ENCODE peak calls at places on chromosome 12, in four cellular contexts. One of them, this sample, is unnamed.

GRCh38 chr12:288687-289086 is 26.1 kb upstream of the SLC6A13 start:
- DNase-seq in GM23338: no peak
- DNase-seq in GM23248: peak
- DNase-seq in PC-3: no peak
- DNase-seq in this sample: no peak

GRCh38 chr12:59657266-59657665 is 61.4 kb downstream of the SLC16A7 start:
- DNase-seq in GM23338: no peak
- DNase-seq in GM23248: peak
- DNase-seq in PC-3: no peak
- DNase-seq in this sample: no peak

GRCh38 chr12:124609041-124609984 is 41.9 kb upstream of the NCOR2 start:
- DNase-seq in GM23338: peak
- DNase-seq in PC-3: peak
- DNase-seq in GM23248: no peak
- DNase-seq in this sample: peak

GRCh38 chr12:78209851-78210493 is 379.3 kb downstream of the NAV3 start:
- DNase-seq in GM23338: no peak
- DNase-seq in PC-3: no peak
- DNase-seq in GM23248: peak
- DNase-seq in this sample: no peak

GRCh38 chr12:97306121-97306520 is 156.5 kb upstream of the RMST start:
- DNase-seq in PC-3: no peak
- DNase-seq in GM23248: no peak
- DNase-seq in GM23338: no peak
- DNase-seq in this sample: no peak

GRCh38 chr12:116381744-116382455 is 104.4 kb upstream of the MED13L start:
- DNase-seq in GM23248: peak
- DNase-seq in GM23338: peak
- DNase-seq in PC-3: peak
- DNase-seq in this sample: peak

GRCh38 chr12:124548854-124549378 is 18.5 kb downstream of the NCOR2 start:
- DNase-seq in PC-3: no peak
- DNase-seq in GM23338: no peak
- DNase-seq in GM23248: peak
- DNase-seq in this sample: peak

GRCh38 chr12:62158416-62159360 is 101.5 kb upstream of the USP15 start:
- DNase-seq in GM23338: no peak
- DNase-seq in GM23248: no peak
- DNase-seq in PC-3: no peak
- DNase-seq in this sample: no peak

GRCh38 chr12:80805106-80805505 is 88.4 kb downstream of the MYF5 start:
- DNase-seq in GM23338: no peak
- DNase-seq in GM23248: peak
- DNase-seq in PC-3: no peak
- DNase-seq in this sample: no peak

GRCh38 chr12:57455374-57456144 is 452 bp downstream of the INHBE start:
- DNase-seq in GM23338: no peak
- DNase-seq in GM23248: no peak
- DNase-seq in PC-3: no peak
- DNase-seq in this sample: no peak
- H3K4me3 ChIP-seq in GM23338: peak
- H3K4me3 ChIP-seq in GM23248: no peak
- H3K4me3 ChIP-seq in PC-3: no peak
- H3K4me3 ChIP-seq in this sample: no peak

DNA sequence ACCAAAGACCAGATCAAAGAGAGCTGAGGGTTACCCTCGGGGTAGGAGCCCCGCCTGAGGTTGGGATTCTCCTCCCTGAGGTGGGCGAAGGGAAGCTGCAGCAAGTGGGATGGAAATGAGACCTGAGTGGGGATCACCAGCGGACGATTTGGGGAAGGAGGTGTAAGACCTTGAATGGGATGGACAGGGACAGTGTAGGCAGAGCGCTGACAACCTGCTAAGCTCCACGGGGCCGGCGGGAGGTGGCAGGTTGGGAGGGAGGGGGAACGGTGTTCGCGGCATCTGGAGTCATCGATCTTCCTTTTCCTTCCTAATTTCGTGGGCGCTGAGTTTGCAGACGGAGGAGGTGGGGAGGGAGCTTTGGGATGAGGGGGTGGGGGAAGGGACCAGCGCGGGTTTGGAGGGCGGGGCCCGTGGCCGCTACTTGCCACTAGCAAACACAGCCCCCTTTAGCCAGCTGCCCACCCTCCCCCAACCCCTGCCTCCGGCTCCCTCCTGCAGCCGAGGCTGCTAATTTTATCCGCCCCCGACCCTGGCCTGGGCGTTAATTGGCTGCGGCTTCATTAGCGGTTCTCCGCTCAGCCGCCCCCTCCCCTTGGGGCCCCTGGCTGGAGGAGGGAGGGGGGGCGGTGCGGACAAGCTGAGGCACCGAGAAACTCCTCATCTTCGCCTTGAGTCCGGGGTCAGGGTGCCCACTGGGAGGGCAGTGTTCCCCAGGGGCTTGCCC is 2.8 kb upstream of the SHMT2 start:
- DNase-seq in PC-3: no peak
- DNase-seq in GM23338: peak
- DNase-seq in GM23248: no peak
- DNase-seq in this sample: no peak
- TF ChIP-seq EZH2 in PC-3: no peak
- TF ChIP-seq EZH2 in GM23338: peak
- TF ChIP-seq EZH2 in GM23248: no peak
- TF ChIP-seq EZH2 in this sample: peak

GRCh38 chr12:13208533-13209278 is 12.2 kb downstream of the EMP1 start:
- DNase-seq in GM23248: peak
- DNase-seq in GM23338: peak
- DNase-seq in PC-3: peak
- DNase-seq in this sample: peak

GRCh38 chr12:13203028-13203922 is 6.7 kb downstream of the EMP1 start:
- DNase-seq in GM23338: peak
- DNase-seq in PC-3: no peak
- DNase-seq in GM23248: peak
- DNase-seq in this sample: no peak

GRCh38 chr12:13206560-13206897 is 10.0 kb downstream of the EMP1 start:
- DNase-seq in GM23248: no peak
- DNase-seq in PC-3: no peak
- DNase-seq in GM23338: no peak
- DNase-seq in this sample: no peak

GRCh38 chr12:13204428-13204827 is 7.9 kb downstream of the EMP1 start:
- DNase-seq in GM23338: peak
- DNase-seq in GM23248: peak
- DNase-seq in PC-3: no peak
- DNase-seq in this sample: no peak

GRCh38 chr12:13205809-13206559 is 9.5 kb downstream of the EMP1 start:
- DNase-seq in GM23248: peak
- DNase-seq in GM23338: no peak
- DNase-seq in PC-3: peak
- DNase-seq in this sample: no peak
- TF ChIP-seq EZH2phosphoT487 in GM23248: no peak
- TF ChIP-seq EZH2phosphoT487 in GM23338: no peak
- TF ChIP-seq EZH2phosphoT487 in PC-3: no peak
- TF ChIP-seq EZH2phosphoT487 in this sample: no peak

DNA sequence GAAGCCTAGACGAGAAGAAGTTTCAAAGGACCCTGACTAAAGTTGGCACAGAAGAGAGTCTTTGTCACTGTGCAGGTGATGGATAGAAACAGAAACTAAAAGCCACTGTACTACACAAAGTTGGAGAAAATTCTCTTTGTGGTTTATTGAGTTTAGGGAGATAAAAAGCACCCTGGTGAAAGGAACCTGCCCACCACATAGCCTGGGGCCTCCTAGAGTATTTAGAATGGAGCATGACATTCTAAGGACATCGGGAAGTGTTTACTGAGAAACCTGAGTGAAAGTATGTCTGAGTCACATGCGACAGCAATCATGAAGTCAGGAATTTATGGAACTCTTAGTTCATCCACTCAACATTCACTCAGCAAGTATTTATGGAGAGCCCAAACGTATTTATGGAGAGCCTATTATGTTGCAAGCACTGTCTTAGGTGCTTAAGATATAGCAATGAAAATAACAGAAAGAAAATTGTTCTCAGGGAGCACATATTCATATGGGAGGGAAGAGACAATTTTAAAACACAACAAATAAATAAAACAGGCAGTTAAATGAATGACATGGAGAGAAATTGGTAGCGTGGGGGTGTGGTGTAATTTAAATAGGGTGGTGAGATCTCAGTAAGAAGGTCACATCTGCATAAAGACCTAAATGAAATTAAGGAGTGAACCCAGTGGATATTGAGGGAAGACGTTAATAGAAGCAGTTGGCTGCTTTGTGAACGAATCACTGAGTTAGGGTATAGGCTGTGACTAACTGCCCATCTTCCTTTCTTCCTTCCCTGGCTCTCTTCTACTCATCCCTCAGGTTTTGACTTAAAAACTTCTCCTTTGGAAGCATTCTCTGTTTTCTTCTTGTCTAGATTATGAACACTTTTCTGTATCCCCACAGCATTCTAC is 65.0 kb downstream of the BTG1 start:
- DNase-seq in GM23338: no peak
- DNase-seq in PC-3: peak
- DNase-seq in GM23248: peak
- DNase-seq in this sample: peak
- H3K4me3 ChIP-seq in GM23338: no peak
- H3K4me3 ChIP-seq in PC-3: peak
- H3K4me3 ChIP-seq in GM23248: peak
- H3K4me3 ChIP-seq in this sample: no peak

DNA sequence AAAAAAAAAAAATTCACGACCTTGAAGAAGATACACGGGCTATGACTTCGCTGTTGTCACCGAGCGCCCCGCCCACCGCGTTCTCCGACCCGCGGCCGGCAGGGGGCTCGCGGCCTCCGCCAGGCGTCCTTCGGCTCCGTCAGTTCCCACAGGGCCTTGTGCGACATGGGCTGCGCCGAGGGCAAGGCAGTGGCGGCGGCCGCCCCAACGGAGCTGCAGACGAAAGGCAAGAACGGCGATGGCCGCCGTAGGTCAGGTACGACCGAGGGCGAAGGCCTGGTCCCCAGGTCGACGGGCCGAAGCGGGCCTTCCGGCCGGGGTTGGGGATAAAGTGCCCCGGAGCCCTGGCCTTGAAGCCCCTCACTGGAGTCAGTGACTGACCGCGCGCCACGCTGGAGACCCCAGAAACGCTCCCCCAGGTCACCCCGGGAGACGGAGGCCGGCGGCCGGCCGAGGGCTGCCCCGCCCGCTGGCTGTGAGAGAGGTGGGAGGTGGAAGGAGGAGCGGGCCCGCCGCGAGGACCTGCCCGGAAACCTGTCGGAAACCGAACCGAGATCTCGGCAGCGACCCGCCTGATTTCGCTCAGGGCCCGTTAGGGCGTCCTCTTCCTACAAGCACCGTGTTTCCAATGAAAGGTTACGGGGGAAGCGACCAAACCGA is at the start of gene TXNRD1:
- DNase-seq in GM23338: peak
- DNase-seq in GM23248: peak
- DNase-seq in PC-3: no peak
- DNase-seq in this sample: peak
- TF ChIP-seq EZH2 in GM23338: no peak
- TF ChIP-seq EZH2 in GM23248: no peak
- TF ChIP-seq EZH2 in PC-3: no peak
- TF ChIP-seq EZH2 in this sample: no peak

DNA sequence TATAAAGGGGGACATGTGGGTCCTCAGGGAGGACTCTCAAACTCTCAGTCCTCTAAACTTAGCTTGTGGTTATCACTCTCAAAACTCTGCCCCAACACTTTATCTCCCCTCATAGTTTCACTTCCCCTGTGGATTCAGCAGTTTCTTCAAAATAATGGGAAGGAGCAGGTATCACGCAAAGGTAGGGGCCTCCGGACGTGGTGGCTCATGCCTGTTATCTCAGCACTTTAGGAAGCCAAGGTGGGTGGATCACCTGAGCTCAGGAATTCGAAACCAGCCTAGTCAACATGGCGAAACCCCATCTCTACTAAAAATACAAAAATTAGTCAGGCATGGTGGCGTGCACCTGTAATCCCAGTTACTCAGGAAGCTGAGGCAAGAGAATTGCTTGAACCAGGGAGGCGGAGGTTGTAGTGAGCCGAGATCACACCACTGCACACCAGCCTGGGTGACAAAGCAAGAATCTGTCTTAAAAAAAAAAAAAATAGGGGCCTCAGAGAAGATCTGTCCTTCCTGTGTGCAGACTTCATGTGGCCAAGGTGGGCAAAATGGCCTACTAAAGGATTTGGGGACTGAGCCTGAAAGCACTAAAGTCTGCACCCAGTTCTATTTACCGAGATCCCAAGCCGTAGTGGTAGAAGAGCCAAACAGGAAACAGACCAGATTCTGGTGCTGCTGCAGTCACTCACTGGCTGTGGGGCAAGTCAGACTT is 6.4 kb downstream of the ITGB7 start:
- DNase-seq in GM23338: no peak
- DNase-seq in GM23248: no peak
- DNase-seq in PC-3: no peak
- DNase-seq in this sample: no peak
- TF ChIP-seq EZH2phosphoT487 in GM23338: no peak
- TF ChIP-seq EZH2phosphoT487 in GM23248: no peak
- TF ChIP-seq EZH2phosphoT487 in PC-3: no peak
- TF ChIP-seq EZH2phosphoT487 in this sample: no peak

GRCh38 chr12:14776236-14776959 is 26.9 kb downstream of the WBP11 start:
- DNase-seq in GM23338: no peak
- DNase-seq in PC-3: peak
- DNase-seq in GM23248: peak
- DNase-seq in this sample: no peak
- H3K4me3 ChIP-seq in GM23338: peak
- H3K4me3 ChIP-seq in PC-3: peak
- H3K4me3 ChIP-seq in GM23248: peak
- H3K4me3 ChIP-seq in this sample: peak

GRCh38 chr12:94872671-94873367 is 130.7 kb downstream of the NDUFA12 start:
- DNase-seq in GM23338: peak
- DNase-seq in PC-3: no peak
- DNase-seq in GM23248: no peak
- DNase-seq in this sample: peak
- TF ChIP-seq EZH2 in GM23338: no peak
- TF ChIP-seq EZH2 in PC-3: peak
- TF ChIP-seq EZH2 in GM23248: peak
- TF ChIP-seq EZH2 in this sample: no peak

This sample was measured in hepatocyte.